ENCODE peak calls at places on chromosome 5, in six cellular contexts. R, W, A, I, G and U are unnamed samples.

GRCh38 chr5:75034137-75034739 is 18.1 kb downstream of the GCNT4 start:
- DNase-seq in G (no peak), A (no peak), W (no peak), R (no peak), I (no peak), U (no peak)

GRCh38 chr5:123997354-123998215 is 485.6 kb downstream of the CSNK1G3 start:
- DNase-seq in I (peak; percentile 70), A (no peak), G (peak; percentile 60), R (no peak), W (no peak), U (no peak)

GRCh38 chr5:43019615-43020293 is 20.4 kb downstream of the ANXA2R start:
- DNase-seq in I (peak; percentile 94), G (no peak), R (peak; percentile 81), W (peak; percentile 51), A (peak; percentile 40), U (peak; percentile 74)

GRCh38 chr5:150410524-150411244 is 2.0 kb downstream of the CD74 start:
- DNase-seq in A (no peak), W (peak; percentile 76), R (peak; percentile 89), I (peak; percentile 84), G (peak; percentile 62), U (peak; percentile 67)

GRCh38 chr5:158700997-158701391 is 398.7 kb downstream of the EBF1 start:
- DNase-seq in A (no peak), I (no peak), W (no peak), R (no peak), G (no peak), U (no peak)

GRCh38 chr5:124963236-124963929 is 216.9 kb upstream of the ZNF608 start:
- DNase-seq in G (peak; percentile 77), A (no peak), W (no peak), I (peak; percentile 93), R (peak; percentile 9), U (peak; percentile 5)

GRCh38 chr5:119074419-119074818 is 3.5 kb downstream of the DMXL1 start:
- DNase-seq in R (no peak), W (no peak), A (no peak), G (no peak), I (no peak), U (no peak)

GRCh38 chr5:54115768-54116403 is 194.5 kb downstream of the ARL15 start:
- DNase-seq in W (no peak), G (peak; percentile 77), R (no peak), I (no peak), A (no peak), U (peak; percentile 25)

GRCh38 chr5:176473335-176474006 is 25.3 kb downstream of the FAF2 start:
- DNase-seq in A (no peak), W (no peak), I (no peak), G (no peak), R (no peak), U (peak; percentile 76)

GRCh38 chr5:32458799-32459400 is 14.4 kb upstream of the ZFR start:
- DNase-seq in I (no peak), R (no peak), W (no peak), G (no peak), A (no peak), U (no peak)

GRCh38 chr5:25393321-25393720 is 748.5 kb upstream of the CDH10 start:
- DNase-seq in R (no peak), I (no peak), A (no peak), G (no peak), W (no peak), U (no peak)

GRCh38 chr5:10914741-10915480 is 153.9 kb upstream of the DAP start:
- DNase-seq in W (no peak), A (no peak), R (no peak), I (no peak), G (no peak), U (no peak)

GRCh38 chr5:1014346-1014745 is 5.7 kb downstream of the NKD2 start:
- DNase-seq in G (no peak), W (no peak), A (no peak), I (no peak), R (no peak), U (no peak)

GRCh38 chr5:131109540-131110255 is 55.4 kb downstream of the HINT1 start:
- DNase-seq in A (no peak), G (peak; percentile 34), I (peak; percentile 53), R (peak; percentile 47), W (peak; percentile 46), U (no peak)

GRCh38 chr5:14557840-14558239 is 23.8 kb upstream of the OTULINL start:
- DNase-seq in G (no peak), R (no peak), I (peak; percentile 64), W (no peak), A (no peak), U (no peak)

GRCh38 chr5:55232985-55233928 is at the start of gene CCNO:
- DNase-seq in A (peak; percentile 67), G (peak; percentile 90), R (peak; percentile 91), I (peak; percentile 75), W (peak; percentile 80), U (peak; percentile 89)

GRCh38 chr5:136729901-136730355 is 364.6 kb upstream of the TRPC7 start:
- DNase-seq in R (no peak), A (no peak), W (peak; percentile 28), I (peak; percentile 89), G (peak; percentile 4), U (peak; percentile 79)

GRCh38 chr5:10352404-10353240 is 873 bp upstream of the MARCHF6 start:
- DNase-seq in A (no peak), I (peak; percentile 67), R (no peak), G (peak; percentile 39), W (no peak), U (no peak)

GRCh38 chr5:151006704-151007334 is 13.6 kb upstream of the GPX3 start:
- DNase-seq in I (no peak), R (no peak), G (no peak), W (no peak), A (peak; percentile 41), U (peak; percentile 55)

GRCh38 chr5:105392710-105393149 is 1830.1 kb upstream of the NUDT12 start:
- DNase-seq in G (no peak), I (no peak), A (no peak), R (no peak), W (no peak), U (no peak)

GRCh38 chr5:78497573-78498533 is 137.4 kb downstream of the SCAMP1 start:
- DNase-seq in A (no peak), I (no peak), G (no peak), R (no peak), W (no peak), U (no peak)

GRCh38 chr5:32522429-32523143 is 62.8 kb upstream of the SUB1 start:
- DNase-seq in R (peak; percentile 69), I (no peak), G (no peak), A (no peak), W (no peak), U (peak; percentile 95)

GRCh38 chr5:148807845-148808244 is 18.6 kb upstream of the ADRB2 start:
- DNase-seq in A (no peak), G (no peak), W (no peak), I (peak; percentile 53), R (peak; percentile 28), U (no peak)

GRCh38 chr5:150263801-150264621 is 25.6 kb downstream of the CAMK2A start:
- DNase-seq in G (peak; percentile 98), W (peak; percentile 81), I (peak; percentile 84), R (peak; percentile 69), A (no peak), U (peak; percentile 91)

GRCh38 chr5:168295574-168296201 is 4.2 kb downstream of the WWC1 start:
- DNase-seq in A (no peak), G (peak; percentile 55), I (peak; percentile 61), W (peak; percentile 90), R (peak; percentile 73), U (peak; percentile 91)
- H3K4me3 ChIP-seq in A (no peak overlapping the region), G (no peak overlapping the region), I (no peak overlapping the region), W (peak overlapping the region; percentile 94), R (no peak overlapping the region), U (no peak overlapping the region)

GRCh38 chr5:2254880-2255750 is 372.4 kb upstream of the IRX4 start:
- DNase-seq in A (no peak), R (no peak), I (no peak), W (no peak), G (no peak), U (no peak)
- H3K9me3 ChIP-seq in A (no peaks in the 10 kb centered on the region), R (no peaks in the 10 kb centered on the region), I (no peaks in the 10 kb centered on the region), W (no peaks in the 10 kb centered on the region), G (peaks cover 31% of the 10 kb centered on the region), U (no peaks in the 10 kb centered on the region)

GRCh38 chr5:67561145-67561932 is 364.7 kb upstream of the CD180 start:
- DNase-seq in A (no peak), G (no peak), R (no peak), W (no peak), I (no peak), U (no peak)
- H3K4me3 ChIP-seq in A (no peak overlapping the region), G (no peak overlapping the region), R (no peak overlapping the region), W (no peak overlapping the region), I (no peak overlapping the region), U (no peak overlapping the region)

DNA sequence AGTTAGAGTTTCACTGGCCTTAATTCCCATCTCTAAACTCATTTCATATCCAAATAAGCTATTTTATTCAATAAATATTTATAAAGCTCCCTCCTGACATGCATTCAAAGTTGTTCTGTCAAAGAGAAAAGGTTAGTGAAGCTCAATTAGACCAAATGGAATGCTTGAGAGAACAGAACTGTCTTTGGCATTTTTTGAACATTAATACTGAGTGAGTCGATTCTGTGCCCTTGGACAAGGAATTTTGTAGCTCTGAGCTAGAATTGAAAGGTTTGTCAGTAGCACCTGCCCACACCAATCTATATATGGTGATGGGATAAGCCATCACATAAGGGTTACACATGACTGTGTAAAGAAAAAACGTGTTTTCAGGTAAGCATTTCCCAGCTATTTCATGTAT is 631.2 kb upstream of the CCNG1 start:
- DNase-seq in W (no peak), I (no peak), G (no peak), R (no peak), A (no peak), U (no peak)
- H3K9me3 ChIP-seq in W (no peaks in the 10 kb centered on the region), I (peaks cover 7% of the 10 kb centered on the region), G (no peaks in the 10 kb centered on the region), R (no peaks in the 10 kb centered on the region), A (no peaks in the 10 kb centered on the region), U (no peaks in the 10 kb centered on the region)

DNA sequence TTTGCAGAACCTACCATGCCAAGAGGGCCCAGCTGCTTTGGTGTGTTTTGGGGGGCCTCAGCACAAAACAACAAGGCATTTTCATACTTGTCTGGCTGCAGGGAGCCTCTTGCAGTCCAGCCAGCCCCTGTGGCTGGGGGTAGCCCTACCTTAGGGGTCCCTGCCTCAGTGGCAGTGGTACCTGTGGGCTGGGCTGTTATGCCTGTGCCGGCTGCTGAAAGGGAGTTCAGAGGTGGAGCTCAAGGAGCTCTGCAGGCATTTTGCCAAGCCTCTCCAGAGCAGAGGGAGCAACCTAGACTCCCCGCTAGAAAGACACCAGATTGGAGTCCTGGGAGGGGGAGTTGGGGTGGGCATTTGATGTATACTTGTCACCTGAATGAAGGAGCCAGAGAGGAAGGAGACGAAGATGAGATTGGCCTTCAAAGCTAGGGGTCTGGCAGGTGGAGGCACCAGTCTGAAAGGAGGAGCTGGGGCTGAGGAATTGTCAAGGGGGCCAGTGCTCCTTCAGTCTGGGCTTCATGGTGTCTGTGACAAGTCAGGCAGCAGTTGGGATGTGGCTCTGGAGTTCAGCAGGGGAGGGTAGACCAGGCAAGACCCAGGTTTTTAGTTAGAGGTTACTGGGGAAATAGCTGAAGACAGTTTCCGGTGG is 1.5 kb downstream of the SHROOM1 start:
- DNase-seq in R (no peak), W (no peak), A (no peak), I (no peak), G (no peak), U (no peak)
- H3K4me3 ChIP-seq in R (peak overlapping the region; percentile 17), W (peak overlapping the region; percentile 59), A (no peak overlapping the region), I (peak overlapping the region; percentile 81), G (peak overlapping the region; percentile 44), U (peak overlapping the region; percentile 51)